ENCODE peak calls at places on chromosome 12, in four cellular contexts. R is pancreas, B is sigmoid colon, P is A549. H is an unnamed sample.

GRCh38 chr12:49413796-49414195 is 46.5 kb downstream of the SPATS2 start:
- DNase-seq in R (no peak), B (no peak), P (no peak), H (peak)

GRCh38 chr12:91383106-91383505 is 200.5 kb upstream of the DCN start:
- DNase-seq in R (no peak), B (no peak), P (no peak), H (peak)

GRCh38 chr12:66127695-66128094 is 2.9 kb downstream of the LLPH start:
- DNase-seq in R (no peak), B (no peak), P (no peak), H (no peak)

GRCh38 chr12:113980537-113981337 is 14.6 kb upstream of the RBM19 start:
- DNase-seq in R (peak), B (no peak), P (peak), H (peak)

GRCh38 chr12:19316420-19316819 is 122.9 kb upstream of the AEBP2 start:
- DNase-seq in R (no peak), B (no peak), P (no peak), H (peak)

GRCh38 chr12:114430306-114430705 is 24.4 kb upstream of the TBX5 start:
- DNase-seq in R (no peak), B (no peak), P (no peak), H (peak)

GRCh38 chr12:92533280-92533890 is 169.4 kb upstream of the PLEKHG7 start:
- DNase-seq in R (no peak), B (no peak), P (no peak), H (peak)

GRCh38 chr12:131366261-131366871 is 344.5 kb upstream of the SFSWAP start:
- DNase-seq in R (no peak), B (peak), P (no peak), H (no peak)

GRCh38 chr12:78167510-78167909 is 336.8 kb downstream of the NAV3 start:
- DNase-seq in R (no peak), B (no peak), P (no peak), H (peak)

GRCh38 chr12:123269395-123269892 is 2.2 kb downstream of the CDK2AP1 start:
- DNase-seq in R (peak), B (peak), P (no peak), H (peak)

GRCh38 chr12:87227157-87227556 is 802.0 kb downstream of the C12orf50 start:
- DNase-seq in R (no peak), B (no peak), P (no peak), H (no peak)

GRCh38 chr12:70603044-70603443 is 34.2 kb downstream of the PTPRB start:
- DNase-seq in R (no peak), B (no peak), P (no peak), H (no peak)

GRCh38 chr12:80269953-80270552 is 170.7 kb downstream of the OTOGL start:
- DNase-seq in R (peak), B (no peak), P (peak), H (peak)

GRCh38 chr12:67042697-67043131 is 226.4 kb upstream of the CAND1 start:
- DNase-seq in R (no peak), B (no peak), P (peak), H (peak)

GRCh38 chr12:107306141-107306670 is 212.9 kb upstream of the CRY1 start:
- DNase-seq in R (no peak), B (no peak), P (no peak), H (no peak)

GRCh38 chr12:80692114-80692513 is 15.3 kb upstream of the MYF6 start:
- DNase-seq in R (no peak), B (no peak), P (no peak), H (no peak)

GRCh38 chr12:96846313-96846712 is 60.7 kb upstream of the NEDD1 start:
- DNase-seq in R (no peak), B (no peak), P (no peak), H (no peak)

GRCh38 chr12:123058980-123059379 is 78.5 kb downstream of the ARL6IP4 start:
- DNase-seq in R (no peak), B (no peak), P (no peak), H (peak)

GRCh38 chr12:2833327-2833726 is 1.5 kb downstream of the NRIP2 start:
- DNase-seq in R (no peak), B (no peak), P (no peak), H (no peak)

GRCh38 chr12:101696477-101697196 is 803 bp upstream of the CHPT1 start:
- DNase-seq in R (peak), B (peak), P (peak), H (peak)

GRCh38 chr12:122471324-122472226 is 29.2 kb downstream of the ZCCHC8 start:
- DNase-seq in R (no peak), B (no peak), P (peak), H (peak)

GRCh38 chr12:131455581-131456110 is 255.2 kb upstream of the SFSWAP start:
- DNase-seq in R (no peak), B (no peak), P (no peak), H (no peak)

GRCh38 chr12:123024819-123025391 is 44.4 kb downstream of the ARL6IP4 start:
- DNase-seq in R (no peak), B (no peak), P (no peak), H (peak)

GRCh38 chr12:131242741-131243496 is 289.2 kb downstream of the ADGRD1 start:
- DNase-seq in R (no peak), B (no peak), P (peak), H (peak)

GRCh38 chr12:63133981-63134380 is 17.0 kb downstream of the AVPR1A start:
- DNase-seq in R (no peak), B (no peak), P (no peak), H (no peak)

GRCh38 chr12:63132201-63132600 is 18.8 kb downstream of the AVPR1A start:
- DNase-seq in R (no peak), B (no peak), P (no peak), H (no peak)

GRCh38 chr12:63124778-63125177 is 26.2 kb downstream of the AVPR1A start:
- DNase-seq in R (no peak), B (no peak), P (no peak), H (peak)

GRCh38 chr12:63129927-63130326 is 21.1 kb downstream of the AVPR1A start:
- DNase-seq in R (no peak), B (no peak), P (no peak), H (no peak)
- TF ChIP-seq CTCF in R (no peak), B (no peak), P (no peak), H (no peak)

DNA sequence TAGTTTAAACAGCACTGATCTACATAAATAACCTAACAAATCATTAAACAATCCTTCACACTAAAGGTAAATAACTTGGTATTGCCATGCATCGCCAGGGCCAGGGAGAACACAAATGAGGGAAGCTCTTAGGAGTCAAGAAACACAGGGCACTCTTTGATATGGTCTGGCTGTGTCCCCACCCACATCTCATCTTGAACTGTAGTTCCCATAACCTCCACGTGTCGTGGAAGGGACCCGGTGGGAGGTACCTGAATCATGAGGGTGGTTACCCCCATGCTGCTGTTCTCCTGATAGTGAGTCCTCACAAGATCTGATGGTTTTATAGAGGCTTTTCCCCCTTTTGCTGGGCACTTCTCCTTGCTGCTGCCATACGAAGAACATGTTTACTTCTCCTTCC is 17.3 kb downstream of the TMEM132D start:
- DNase-seq in R (no peak), B (no peak), P (no peak), H (no peak)
- TF ChIP-seq CTCF in R (no peak), B (no peak), P (no peak), H (no peak)

GRCh38 chr12:6667559-6668210 is 4.8 kb upstream of the ING4 start:
- DNase-seq in R (no peak), B (peak), P (peak), H (no peak)
- TF ChIP-seq CTCF in R (no peak), B (no peak), P (peak), H (peak)

GRCh38 chr12:29880987-29881386 is 97.2 kb upstream of the TMTC1 start:
- DNase-seq in R (no peak), B (no peak), P (no peak), H (no peak)
- TF ChIP-seq CTCF in R (no peak), B (no peak), P (no peak), H (no peak)

GRCh38 chr12:57759360-57759980 is 4.6 kb downstream of the MARCHF9 start:
- DNase-seq in R (peak), B (no peak), P (no peak), H (no peak)
- TF ChIP-seq CTCF in R (peak), B (no peak), P (peak), H (peak)

DNA sequence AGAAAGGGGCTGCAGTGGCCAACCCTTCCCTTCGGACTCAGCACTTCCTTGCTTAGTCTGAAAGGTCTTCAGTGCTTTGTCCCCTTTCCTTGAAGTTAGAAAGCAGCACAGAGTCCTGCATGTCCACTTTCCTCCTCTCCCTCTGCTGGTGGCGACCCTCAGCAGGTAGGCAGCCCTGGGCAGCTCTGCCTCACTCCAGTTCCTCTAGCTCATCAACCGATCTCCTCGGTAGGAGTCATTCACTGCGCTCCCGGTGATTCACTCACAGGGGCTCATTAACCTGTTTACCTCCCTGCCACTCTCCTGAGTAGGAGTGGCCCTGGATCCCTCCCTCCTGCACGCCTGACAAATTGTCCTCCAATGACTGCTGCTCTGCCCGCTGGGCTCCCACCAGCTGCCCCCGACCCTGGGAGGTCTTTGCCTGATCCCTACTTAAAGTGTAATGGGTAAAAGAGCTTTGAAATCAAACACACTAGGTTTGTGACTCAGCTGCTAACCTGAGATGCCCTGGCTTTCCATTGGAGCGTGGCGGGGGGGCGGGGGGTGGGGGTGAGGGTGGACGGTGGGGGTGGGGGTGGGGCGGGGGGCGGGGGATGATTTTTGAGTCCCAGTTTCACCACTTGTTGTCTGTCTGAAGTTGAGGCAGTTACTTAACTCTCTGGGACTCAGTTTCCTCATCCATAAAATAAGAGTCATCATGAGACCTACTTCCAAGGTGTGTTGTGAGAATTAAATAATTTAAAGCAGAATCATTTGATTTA is 4.2 kb downstream of the SCNN1A start:
- DNase-seq in R (peak), B (peak), P (peak), H (peak)
- TF ChIP-seq CTCF in R (no peak), B (no peak), P (peak), H (peak)

GRCh38 chr12:12714276-12715001 is 2.7 kb upstream of the CDKN1B start:
- DNase-seq in R (no peak), B (no peak), P (no peak), H (no peak)
- TF ChIP-seq CTCF in R (no peak), B (peak), P (peak), H (peak)

GRCh38 chr12:24960222-24960855 is 11.4 kb upstream of the BCAT1 start:
- DNase-seq in R (peak), B (no peak), P (peak), H (peak)
- TF ChIP-seq CTCF in R (peak), B (no peak), P (peak), H (peak)

DNA sequence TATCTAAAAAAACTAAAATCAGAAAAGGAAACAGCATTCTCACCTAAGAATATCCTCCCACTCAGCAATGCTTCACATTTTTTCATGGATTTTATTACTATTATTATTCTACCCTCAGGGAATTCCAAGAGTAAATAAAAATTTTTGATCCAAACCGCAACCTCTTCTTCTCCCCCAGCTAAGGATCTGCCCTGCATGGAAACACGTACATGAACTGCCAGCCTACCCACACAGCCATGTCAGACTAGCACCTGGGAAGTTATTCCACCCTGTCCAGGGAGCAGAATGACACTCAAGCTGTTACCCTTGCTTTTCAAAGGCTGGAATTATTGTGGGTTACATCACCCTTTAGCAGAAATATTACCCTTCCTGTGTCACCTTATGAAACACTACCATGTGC is 227.4 kb upstream of the USP15 start:
- DNase-seq in R (no peak), B (no peak), P (no peak), H (no peak)
- TF ChIP-seq CTCF in R (no peak), B (no peak), P (no peak), H (no peak)

H was measured in fibroblast of mammary gland.